ENCODE peak calls at places on chromosomes 11 and 22, in ten cellular contexts. U is fibroblast of lung, J is GM23338, H is PC-3, A is H9, O is GM12878, F is HCT116, N is IMR-90, M is hepatocyte, T is neural progenitor cell. C is an unnamed sample.
A peak's percentile ranks its signal among the peaks of the same experiment; 100 is the strongest.

GRCh38 chr11:68912254-68912653 is 8.6 kb downstream of the IGHMBP2 start:
- DNase-seq in U (peak; percentile 18), J (no peak), H (peak; percentile 52), A (no peak), O (no peak), F (no peak), N (peak; percentile 34), M (no peak), T (no peak), C (peak; percentile 38)

GRCh38 chr11:92843455-92843854 is 126.0 kb upstream of the MTNR1B start:
- DNase-seq in U (no peak), J (no peak), H (no peak), A (no peak), O (no peak), F (no peak), N (no peak), M (no peak), T (no peak), C (no peak)

GRCh38 chr22:24303007-24303406 is 32.4 kb downstream of the SPECC1L start:
- DNase-seq in U (no peak), J (no peak), H (peak; percentile 56), A (no peak), O (no peak), F (no peak), N (no peak), M (no peak), T (no peak), C (no peak)

GRCh38 chr11:85595285-85595884 is 31.8 kb downstream of the DLG2 start:
- DNase-seq in U (peak; percentile 43), J (peak; percentile 59), H (peak; percentile 74), A (no peak), O (peak; percentile 3), F (peak; percentile 46), N (peak; percentile 63), M (peak; percentile 54), T (peak; percentile 53), C (peak; percentile 73)

GRCh38 chr11:114171257-114172054 is 111.9 kb downstream of the ZBTB16 start:
- DNase-seq in U (no peak), J (no peak), H (no peak), A (no peak), O (no peak), F (no peak), N (no peak), M (peak; percentile 69), T (no peak), C (no peak)

GRCh38 chr22:49719046-49719445 is 108.6 kb downstream of the BRD1 start:
- DNase-seq in U (no peak), J (no peak), H (no peak), A (no peak), O (no peak), F (no peak), N (no peak), M (no peak), T (no peak), C (no peak)

GRCh38 chr11:71103266-71103665 is 149.1 kb downstream of the SHANK2 start:
- DNase-seq in U (no peak), J (no peak), H (peak; percentile 97), A (no peak), O (no peak), F (no peak), N (no peak), M (no peak), T (no peak), C (no peak)

GRCh38 chr11:34825670-34826383 is 90.4 kb downstream of the APIP start:
- DNase-seq in U (no peak), J (no peak), H (peak; percentile 85), A (no peak), O (no peak), F (peak; percentile 54), N (no peak), M (peak; percentile 49), T (no peak), C (no peak)

GRCh38 chr22:24926849-24927579 is 19.5 kb downstream of the LHFPL7 start:
- DNase-seq in U (peak; percentile 36), J (no peak), H (peak; percentile 30), A (no peak), O (no peak), F (no peak), N (no peak), M (no peak), T (no peak), C (peak; percentile 31)

GRCh38 chr11:110065189-110065588 is 28.0 kb upstream of the ZC3H12C start:
- DNase-seq in U (no peak), J (no peak), H (peak; percentile 89), A (no peak), O (no peak), F (no peak), N (no peak), M (no peak), T (no peak), C (no peak)

GRCh38 chr11:61682093-61682732 is 2.0 kb downstream of the DAGLA start:
- DNase-seq in U (peak; percentile 40), J (no peak), H (peak; percentile 84), A (no peak), O (no peak), F (no peak), N (no peak), M (peak; percentile 90), T (no peak), C (no peak)

DNA sequence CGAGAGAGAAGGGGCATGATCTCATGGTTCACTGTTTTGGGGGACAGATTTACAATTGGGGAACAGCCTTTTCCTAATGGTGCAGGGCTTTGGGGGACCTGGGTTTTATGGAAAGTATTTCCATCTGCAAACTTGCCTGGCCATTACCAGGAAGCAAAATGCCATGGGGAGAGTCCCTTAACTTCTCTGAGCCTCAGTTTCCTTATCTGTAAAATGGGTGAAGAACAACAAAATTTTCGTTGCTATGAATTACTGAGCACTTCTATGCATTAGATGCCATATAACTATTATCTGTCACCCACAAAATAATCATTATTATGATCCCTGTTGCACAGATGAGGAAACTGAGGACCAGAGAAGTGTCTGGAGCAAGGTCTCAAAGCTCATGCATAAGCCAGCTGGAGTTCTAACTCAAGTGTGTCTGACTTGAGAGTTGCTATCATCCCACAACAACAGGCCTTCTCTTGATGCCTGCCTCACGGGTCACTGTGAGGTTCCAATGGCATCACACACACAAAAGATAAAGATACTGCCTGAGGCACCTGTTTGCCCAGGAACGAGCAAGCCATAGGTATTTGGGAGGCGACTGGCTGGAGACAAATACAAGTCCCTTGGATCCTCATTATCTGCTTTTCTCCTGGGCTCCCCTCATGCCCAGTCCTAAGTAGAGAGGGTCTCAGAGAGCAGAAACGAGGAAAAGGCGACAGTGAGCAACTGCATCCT is 15.8 kb downstream of the TPST2 start:
- DNase-seq in U (no peak), J (no peak), H (no peak), A (no peak), O (no peak), F (no peak), N (no peak), M (no peak), T (no peak), C (no peak)
- H3K4me1 ChIP-seq in U (no peaks in the 10 kb centered on the region), J (peaks cover 60% of the 10 kb centered on the region), H (no peaks in the 10 kb centered on the region), A (peaks cover 7% of the 10 kb centered on the region), O (peaks cover 6% of the 10 kb centered on the region), F (no peaks in the 10 kb centered on the region), N (peaks cover 6% of the 10 kb centered on the region), M (no peaks in the 10 kb centered on the region), T (no peaks in the 10 kb centered on the region), C (no peaks in the 10 kb centered on the region)

DNA sequence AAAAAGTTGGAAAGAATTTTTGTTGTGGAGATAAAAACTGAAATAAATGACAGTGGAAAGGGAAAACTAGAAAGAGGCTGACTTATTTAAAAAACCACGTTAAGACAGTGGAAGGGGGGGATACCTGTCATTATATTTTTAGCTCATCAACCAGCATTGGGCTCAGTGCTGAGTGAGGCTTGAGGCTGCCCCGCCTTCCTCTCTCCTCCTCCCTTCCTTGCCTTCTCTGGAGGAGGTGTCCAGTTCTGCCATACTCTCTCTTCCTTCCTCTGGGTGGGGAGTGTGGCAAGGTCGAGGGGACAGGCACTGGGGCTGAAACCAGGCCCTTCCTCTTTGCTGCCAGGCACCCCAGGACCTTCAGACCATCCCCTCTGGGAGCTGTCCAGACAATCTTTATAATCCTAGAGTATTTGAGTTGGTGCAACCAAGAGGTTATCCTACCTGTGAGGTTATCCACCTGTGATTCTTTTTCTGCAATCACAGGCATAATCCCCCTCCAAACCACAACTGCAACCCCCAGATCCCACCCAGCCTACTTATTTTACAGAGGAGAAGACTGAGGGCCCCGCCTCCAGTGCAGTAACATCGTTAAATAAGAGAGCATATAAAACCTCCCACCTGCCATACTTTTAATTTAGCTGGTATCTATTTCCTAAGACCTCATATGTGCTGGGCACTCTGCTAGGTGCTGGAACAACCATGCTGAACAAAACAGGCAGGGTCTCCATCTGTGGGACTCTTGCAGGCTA is 578.5 kb downstream of the BUD13 start:
- DNase-seq in U (no peak), J (no peak), H (no peak), A (peak; percentile 47), O (no peak), F (no peak), N (no peak), M (no peak), T (no peak), C (no peak)
- H3K4me2 ChIP-seq in U (peak overlapping the region; percentile 94), J (peak overlapping the region; percentile 66), H (peak overlapping the region; percentile 70), A (peak overlapping the region; percentile 82), O (no peak overlapping the region), F (no peak overlapping the region), N (no peak overlapping the region), M (peak overlapping the region; percentile 85), T (peak overlapping the region; percentile 84), C (no peak overlapping the region)

GRCh38 chr11:132073787-132074186 is 703.4 kb downstream of the NTM start:
- DNase-seq in U (no peak), J (no peak), H (no peak), A (no peak), O (no peak), F (no peak), N (no peak), M (no peak), T (no peak), C (no peak)
- H2AFZ ChIP-seq in U (no peak overlapping the region), J (no peak overlapping the region), H (no peak overlapping the region), A (no peak overlapping the region), O (no peak overlapping the region), F (no peak overlapping the region), N (peak overlapping the region; percentile 74), M (no peak overlapping the region), T (peak overlapping the region; percentile 39), C (peak overlapping the region; percentile 50)

GRCh38 chr11:12693485-12694181 is 19.4 kb downstream of the TEAD1 start:
- DNase-seq in U (peak; percentile 100), J (no peak), H (peak; percentile 96), A (no peak), O (no peak), F (peak; percentile 96), N (peak; percentile 99), M (peak; percentile 73), T (no peak), C (peak; percentile 96)

GRCh38 chr11:12693075-12693473 is 18.9 kb downstream of the TEAD1 start:
- DNase-seq in U (peak; percentile 77), J (no peak), H (no peak), A (no peak), O (no peak), F (no peak), N (no peak), M (no peak), T (no peak), C (peak; percentile 47)

GRCh38 chr11:12692238-12693074 is 18.2 kb downstream of the TEAD1 start:
- DNase-seq in U (peak; percentile 95), J (no peak), H (peak; percentile 81), A (no peak), O (no peak), F (peak; percentile 60), N (peak; percentile 95), M (peak; percentile 91), T (peak; percentile 66), C (peak; percentile 92)

GRCh38 chr11:12695221-12695794 is 21.1 kb downstream of the TEAD1 start:
- DNase-seq in U (no peak), J (no peak), H (no peak), A (no peak), O (no peak), F (no peak), N (no peak), M (no peak), T (no peak), C (no peak)

GRCh38 chr11:12694182-12694531 is 19.9 kb downstream of the TEAD1 start:
- DNase-seq in U (no peak), J (peak; percentile 37), H (no peak), A (no peak), O (no peak), F (no peak), N (peak; percentile 44), M (peak; percentile 49), T (no peak), C (peak; percentile 62)
- H3K4me1 ChIP-seq in U (peaks cover 43% of the 10 kb centered on the region), J (peaks cover 92% of the 10 kb centered on the region), H (peaks cover 77% of the 10 kb centered on the region), A (peaks cover 37% of the 10 kb centered on the region), O (no peaks in the 10 kb centered on the region), F (peaks cover 94% of the 10 kb centered on the region), N (peaks cover 44% of the 10 kb centered on the region), M (peaks cover 68% of the 10 kb centered on the region), T (peaks cover 64% of the 10 kb centered on the region), C (peaks cover 65% of the 10 kb centered on the region)

C was measured in GM23248.